ENCODE peak calls at places on chromosome 6, in four cellular contexts. V, U, Y and S are unnamed samples.

GRCh38 chr6:99022039-99022609 is 74.4 kb upstream of the FBXL4 start:
- DNase-seq in U (no peak), Y (no peak), V (no peak), S (no peak)

GRCh38 chr6:112113918-112114317 is 26.5 kb downstream of the FAM229B start:
- DNase-seq in V (no peak), U (no peak), Y (no peak), S (no peak)

GRCh38 chr6:46930331-46930730 is 8.6 kb upstream of the ADGRF5 start:
- DNase-seq in Y (no peak), V (no peak), U (no peak), S (no peak)

GRCh38 chr6:89353118-89353556 is 615 bp upstream of the UBE2J1 start:
- DNase-seq in U (no peak), V (no peak), Y (no peak), S (no peak)

GRCh38 chr6:75296811-75297779 is 12.5 kb upstream of the TMEM30A start:
- DNase-seq in V (peak; percentile 30), U (no peak), Y (no peak), S (no peak)

GRCh38 chr6:24927985-24928735 is 7.6 kb downstream of the RIPOR2 start:
- DNase-seq in Y (no peak), U (no peak), V (no peak), S (no peak)

GRCh38 chr6:127547215-127547614 is 28.1 kb upstream of the MTCL3 start:
- DNase-seq in U (no peak), Y (no peak), V (no peak), S (no peak)

GRCh38 chr6:90343581-90343980 is 46.9 kb upstream of the BACH2 start:
- DNase-seq in U (no peak), V (no peak), Y (no peak), S (no peak)

GRCh38 chr6:44219053-44219814 is 2.5 kb downstream of the MYMX start:
- DNase-seq in U (no peak), Y (no peak), V (peak; percentile 90), S (peak; percentile 78)

GRCh38 chr6:32519910-32520258 is 10.2 kb downstream of the HLA-DRB5 start:
- DNase-seq in U (no peak), V (no peak), Y (no peak), S (no peak)

GRCh38 chr6:2989332-2990178 is 10.1 kb upstream of the NQO2 start:
- DNase-seq in V (peak; percentile 69), Y (peak; percentile 95), U (peak; percentile 83), S (no peak)

GRCh38 chr6:100101656-100102055 is 107.6 kb upstream of the MCHR2 start:
- DNase-seq in V (no peak), Y (no peak), U (no peak), S (no peak)

GRCh38 chr6:138821519-138821918 is 25.6 kb downstream of the ECT2L start:
- DNase-seq in Y (no peak), U (no peak), V (no peak), S (no peak)

GRCh38 chr6:82875573-82876185 is 190.0 kb downstream of the UBE3D start:
- DNase-seq in U (no peak), Y (no peak), V (peak; percentile 21), S (no peak)

GRCh38 chr6:30613251-30614043 is 3.6 kb downstream of the PPP1R10 start:
- DNase-seq in Y (no peak), U (no peak), V (no peak), S (no peak)

GRCh38 chr6:131510094-131510493 is 62.9 kb upstream of the ARG1 start:
- DNase-seq in V (no peak), U (peak; percentile 38), Y (no peak), S (no peak)

GRCh38 chr6:125596020-125596419 is 153.4 kb upstream of the HEY2 start:
- DNase-seq in Y (no peak), V (no peak), U (no peak), S (no peak)

GRCh38 chr6:162572240-162572639 is 155.3 kb downstream of the PRKN start:
- DNase-seq in Y (no peak), U (no peak), V (no peak), S (no peak)

GRCh38 chr6:150689900-150690590 is 90.4 kb downstream of the PLEKHG1 start:
- DNase-seq in V (no peak), U (peak; percentile 20), Y (no peak), S (no peak)

GRCh38 chr6:150693404-150693803 is 93.7 kb downstream of the PLEKHG1 start:
- DNase-seq in V (no peak), Y (no peak), U (no peak), S (no peak)

GRCh38 chr6:150690681-150691080 is 91.0 kb downstream of the PLEKHG1 start:
- DNase-seq in U (no peak), V (no peak), Y (no peak), S (no peak)

GRCh38 chr6:150692604-150693003 is 92.9 kb downstream of the PLEKHG1 start:
- DNase-seq in Y (no peak), U (peak; percentile 38), V (no peak), S (no peak)

GRCh38 chr6:150691463-150691862 is 91.8 kb downstream of the PLEKHG1 start:
- DNase-seq in U (no peak), Y (no peak), V (no peak), S (no peak)
- TF ChIP-seq SPI1 in U (no peak), Y (no peak), V (no peak), S (no peak)

GRCh38 chr6:50330347-50330746 is 280.6 kb upstream of the DEFB112 start:
- DNase-seq in V (no peak), U (no peak), Y (no peak), S (no peak)

GRCh38 chr6:50333696-50334095 is 284.0 kb upstream of the DEFB112 start:
- DNase-seq in Y (no peak), V (no peak), U (no peak), S (no peak)

GRCh38 chr6:50330963-50331362 is 281.2 kb upstream of the DEFB112 start:
- DNase-seq in U (no peak), Y (no peak), V (no peak), S (no peak)
- TF ChIP-seq SPI1 in U (no peak), Y (no peak), V (no peak), S (no peak)

GRCh38 chr6:149887343-149887742 is 10.6 kb downstream of the RAET1E start:
- DNase-seq in Y (no peak), V (no peak), U (no peak), S (no peak)

GRCh38 chr6:149890629-149891045 is 7.3 kb downstream of the RAET1E start:
- DNase-seq in V (no peak), Y (no peak), U (no peak), S (no peak)

GRCh38 chr6:149889321-149889720 is 8.6 kb downstream of the RAET1E start:
- DNase-seq in U (no peak), V (no peak), Y (no peak), S (no peak)

GRCh38 chr6:149888113-149888512 is 9.8 kb downstream of the RAET1E start:
- DNase-seq in U (no peak), Y (no peak), V (no peak), S (no peak)

DNA sequence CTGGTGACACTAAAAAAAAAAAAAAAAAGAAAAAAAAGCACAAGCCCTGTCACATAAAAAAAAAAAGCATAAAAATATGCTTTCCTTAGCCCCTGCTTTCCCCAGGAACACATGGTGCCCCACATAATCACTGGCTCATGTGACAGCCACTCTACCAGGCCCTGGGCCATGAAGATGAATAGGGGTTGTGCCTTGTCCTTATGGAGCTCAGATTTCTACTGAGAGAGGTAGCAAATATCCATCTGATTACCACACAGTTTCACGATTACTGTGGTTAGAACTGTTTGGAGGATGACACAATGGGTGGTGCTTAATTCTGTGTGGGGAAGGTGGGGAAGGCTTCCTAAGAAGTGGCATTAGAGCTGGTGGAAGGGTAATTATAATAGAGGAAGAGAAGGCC is 9.3 kb downstream of the RAET1E start:
- DNase-seq in Y (no peak), U (no peak), V (no peak), S (no peak)
- TF ChIP-seq SPI1 in Y (no peak), U (no peak), V (no peak), S (no peak)

GRCh38 chr6:142871910-142872331 is 73.1 kb downstream of the HIVEP2 start:
- DNase-seq in U (no peak), Y (no peak), V (no peak), S (no peak)
- TF ChIP-seq SPI1 in U (no peak), Y (no peak), V (no peak), S (peak; percentile 20)

GRCh38 chr6:142680308-142680707 is 264.7 kb downstream of the HIVEP2 start:
- DNase-seq in U (no peak), V (no peak), Y (no peak), S (no peak)
- TF ChIP-seq SPI1 in U (no peak), V (no peak), Y (no peak), S (no peak)

GRCh38 chr6:132780770-132781371 is 17.6 kb downstream of the SLC18B1 start:
- DNase-seq in V (no peak), Y (no peak), U (no peak), S (no peak)
- TF ChIP-seq SPI1 in V (no peak), Y (no peak), U (no peak), S (no peak)

GRCh38 chr6:26392932-26393636 is 9.0 kb upstream of the BTN3A1 start:
- DNase-seq in Y (peak; percentile 25), V (no peak), U (no peak), S (no peak)
- TF ChIP-seq SPI1 in Y (peak; percentile 64), V (peak; percentile 77), U (peak; percentile 86), S (peak; percentile 86)